ENCODE peak calls at places on chromosomes 3 and 15, in seven cellular contexts. G, S, L, J, P, D and O are unnamed samples.
A peak's percentile ranks its signal among the peaks of the same experiment; 100 is the strongest.

GRCh38 chr3:195746346-195746745 is 25.6 kb downstream of the MUC20 start:
- DNase-seq in L (no peak), S (no peak), G (no peak), J (no peak), P (no peak), D (no peak), O (no peak)

GRCh38 chr3:149784064-149784704 is 8.2 kb downstream of the ANKUB1 start:
- DNase-seq in G (no peak), P (no peak), L (no peak), S (no peak), D (peak; percentile 50), J (no peak), O (no peak)

GRCh38 chr3:74060201-74060600 is 435.5 kb upstream of the PDZRN3 start:
- DNase-seq in J (no peak), P (no peak), G (no peak), L (no peak), S (no peak), D (no peak), O (no peak)

GRCh38 chr3:81339040-81339845 is 422.2 kb downstream of the GBE1 start:
- DNase-seq in L (no peak), D (peak; percentile 15), P (no peak), S (no peak), G (no peak), J (no peak), O (no peak)

GRCh38 chr3:58237940-58238681 is 519 bp downstream of the ABHD6 start:
- DNase-seq in P (peak; percentile 29), G (peak; percentile 67), J (peak; percentile 62), L (peak; percentile 48), D (no peak), S (peak; percentile 55), O (peak; percentile 55)

GRCh38 chr3:40452562-40452875 is 4.6 kb upstream of the RPL14 start:
- DNase-seq in J (no peak), D (no peak), P (no peak), L (no peak), S (no peak), G (no peak), O (no peak)

GRCh38 chr3:67648701-67649100 is 5.7 kb downstream of the SUCLG2 start:
- DNase-seq in J (peak; percentile 36), G (no peak), S (no peak), D (peak; percentile 78), L (no peak), P (no peak), O (no peak)

GRCh38 chr3:13345284-13345683 is 74.8 kb downstream of the NUP210 start:
- DNase-seq in D (no peak), G (no peak), P (no peak), L (no peak), J (no peak), S (no peak), O (no peak)

GRCh38 chr15:77631790-77632551 is 741 bp downstream of the LINGO1 start:
- DNase-seq in J (no peak), G (no peak), S (peak; percentile 23), D (no peak), L (peak; percentile 27), P (no peak), O (no peak)

GRCh38 chr15:68817304-68818087 is 3.2 kb downstream of the ANP32A start:
- DNase-seq in D (peak; percentile 45), S (peak; percentile 85), L (peak; percentile 68), P (peak; percentile 42), G (peak; percentile 61), J (peak; percentile 81), O (peak; percentile 46)

GRCh38 chr3:103210583-103210982 is 775.8 kb downstream of the ZPLD1 start:
- DNase-seq in J (no peak), G (no peak), P (no peak), S (no peak), L (no peak), D (no peak), O (no peak)

GRCh38 chr3:17640466-17640865 is 102.0 kb downstream of the TBC1D5 start:
- DNase-seq in G (no peak), P (no peak), S (no peak), J (no peak), L (no peak), D (peak; percentile 47), O (no peak)

GRCh38 chr15:45943255-45943654 is 308.4 kb downstream of the SQOR start:
- DNase-seq in S (no peak), G (no peak), D (no peak), P (no peak), J (no peak), L (no peak), O (no peak)

GRCh38 chr3:188272481-188273372 is 118.8 kb downstream of the LPP start:
- DNase-seq in G (no peak), J (no peak), P (no peak), D (peak; percentile 94), L (no peak), S (no peak), O (no peak)

DNA sequence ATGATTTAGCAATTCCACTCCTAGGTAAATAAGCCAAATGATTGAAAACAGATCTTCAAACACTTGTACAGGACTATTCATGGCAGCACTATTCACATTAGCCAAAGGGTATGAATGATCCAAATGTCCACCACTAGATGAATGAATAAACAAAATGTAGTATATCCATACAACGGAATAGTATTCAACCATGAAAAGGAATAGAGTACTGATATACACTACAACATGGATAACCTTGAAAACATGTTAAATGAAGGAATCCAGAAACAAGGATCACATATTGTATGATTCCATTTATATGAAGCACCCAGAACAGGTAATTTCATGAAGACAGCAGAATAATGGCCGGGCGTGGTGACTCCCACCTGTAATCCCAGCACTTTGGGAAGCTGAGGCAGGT is 78.2 kb upstream of the IGF1R start:
- DNase-seq in S (no peak), G (no peak), J (no peak), D (no peak), P (no peak), L (no peak), O (no peak)
- H3K27ac ChIP-seq in S (no peak overlapping the region), G (no peak overlapping the region), J (no peak overlapping the region), D (no peak overlapping the region), P (no peak overlapping the region), L (no peak overlapping the region), O (no peak overlapping the region)

DNA sequence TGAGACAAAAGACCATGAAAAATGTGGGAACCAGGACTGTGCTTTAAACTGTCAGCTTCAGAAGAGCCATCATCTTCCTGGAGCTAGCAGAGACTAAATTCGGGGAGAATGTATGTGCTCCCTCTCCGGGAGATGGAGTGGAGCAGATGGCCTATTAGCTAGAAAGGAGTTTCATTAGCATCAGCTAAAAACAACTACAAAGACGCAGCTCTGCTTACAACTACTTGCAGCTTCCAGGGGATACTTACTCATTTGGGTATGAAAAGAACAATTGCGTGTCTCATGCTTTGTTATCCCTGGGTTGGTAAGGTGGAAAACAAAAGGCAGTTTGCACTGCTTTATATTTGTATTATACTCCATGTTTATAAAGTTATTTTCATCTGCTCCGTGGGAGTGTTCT is 159.6 kb downstream of the MFSD1 start:
- DNase-seq in D (no peak), P (peak; percentile 3), G (no peak), J (no peak), L (no peak), S (no peak), O (no peak)
- H3K27ac ChIP-seq in D (no peak overlapping the region), P (no peak overlapping the region), G (no peak overlapping the region), J (no peak overlapping the region), L (no peak overlapping the region), S (no peak overlapping the region), O (no peak overlapping the region)

DNA sequence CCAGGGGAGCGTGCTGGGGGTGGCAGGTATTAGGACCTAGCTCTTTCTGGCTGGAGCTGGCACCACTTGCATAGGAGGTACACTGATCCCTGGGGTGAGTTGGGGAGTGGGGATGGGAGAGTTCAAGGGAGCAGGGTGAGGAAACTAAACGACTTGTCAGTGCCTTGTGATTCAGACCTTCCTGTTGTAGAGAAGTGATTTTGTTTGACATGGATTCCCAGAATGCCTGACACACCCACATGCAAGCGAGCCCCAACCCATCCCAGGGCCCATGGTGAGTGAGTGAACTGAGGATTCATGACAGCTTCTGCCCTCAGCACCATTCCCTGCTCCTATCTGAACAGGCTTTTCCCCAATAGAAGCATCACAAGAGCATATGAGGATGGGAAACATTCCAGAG is 15.6 kb upstream of the UBE2Q2 start:
- DNase-seq in S (no peak), G (no peak), J (no peak), L (no peak), D (no peak), P (no peak), O (no peak)
- H3K27ac ChIP-seq in S (no peak overlapping the region), G (no peak overlapping the region), J (no peak overlapping the region), L (no peak overlapping the region), D (no peak overlapping the region), P (no peak overlapping the region), O (no peak overlapping the region)

GRCh38 chr15:24823473-24823872 is 131.3 kb upstream of the SNRPN start:
- DNase-seq in L (no peak), D (no peak), P (peak; percentile 85), J (no peak), S (peak; percentile 13), G (peak; percentile 59), O (peak; percentile 32)
- H3K27ac ChIP-seq in L (no peak overlapping the region), D (no peak overlapping the region), P (no peak overlapping the region), J (no peak overlapping the region), S (no peak overlapping the region), G (no peak overlapping the region), O (no peak overlapping the region)